ENCODE peak calls at places on chromosomes 3 and 15, in ten cellular contexts. One of them, this sample, is unnamed. For H3K36me3, the result is how much of the 10 kb centered on the place peaks cover.

GRCh38 chr3:118476885-118477618 is 557.6 kb downstream of the IGSF11 start:
- DNase-seq in bronchial epithelial cell: no peak
- DNase-seq in heart left ventricle: no peak
- DNase-seq in K562: no peak
- DNase-seq in OCI-LY7: no peak
- DNase-seq in cardiac muscle cell: no peak
- DNase-seq in PC-3: no peak
- DNase-seq in adrenal gland: no peak
- DNase-seq in vagina: no peak
- DNase-seq in CD8-positive, alpha-beta T cell: no peak
- DNase-seq in this sample: peak

GRCh38 chr3:80592792-80593191 is 825.0 kb upstream of the ROBO1 start:
- DNase-seq in bronchial epithelial cell: no peak
- DNase-seq in heart left ventricle: no peak
- DNase-seq in K562: no peak
- DNase-seq in OCI-LY7: no peak
- DNase-seq in cardiac muscle cell: no peak
- DNase-seq in PC-3: no peak
- DNase-seq in adrenal gland: no peak
- DNase-seq in vagina: no peak
- DNase-seq in CD8-positive, alpha-beta T cell: no peak
- DNase-seq in this sample: no peak

GRCh38 chr3:50605901-50606326 is 5.7 kb downstream of the CISH start:
- DNase-seq in bronchial epithelial cell: peak
- DNase-seq in heart left ventricle: no peak
- DNase-seq in K562: no peak
- DNase-seq in OCI-LY7: no peak
- DNase-seq in cardiac muscle cell: no peak
- DNase-seq in PC-3: no peak
- DNase-seq in adrenal gland: peak
- DNase-seq in vagina: no peak
- DNase-seq in CD8-positive, alpha-beta T cell: no peak
- DNase-seq in this sample: no peak

GRCh38 chr3:141797167-141797773 is 34.1 kb downstream of the GRK7 start:
- DNase-seq in bronchial epithelial cell: no peak
- DNase-seq in heart left ventricle: peak
- DNase-seq in K562: no peak
- DNase-seq in OCI-LY7: no peak
- DNase-seq in cardiac muscle cell: peak
- DNase-seq in PC-3: no peak
- DNase-seq in adrenal gland: peak
- DNase-seq in vagina: no peak
- DNase-seq in CD8-positive, alpha-beta T cell: peak
- DNase-seq in this sample: peak

GRCh38 chr3:69328103-69328755 is 57.7 kb downstream of the FRMD4B start:
- DNase-seq in bronchial epithelial cell: no peak
- DNase-seq in heart left ventricle: no peak
- DNase-seq in K562: no peak
- DNase-seq in OCI-LY7: no peak
- DNase-seq in cardiac muscle cell: no peak
- DNase-seq in PC-3: no peak
- DNase-seq in adrenal gland: no peak
- DNase-seq in vagina: no peak
- DNase-seq in CD8-positive, alpha-beta T cell: no peak
- DNase-seq in this sample: no peak

GRCh38 chr15:64892850-64893403 is 18.8 kb upstream of the ANKDD1A start:
- DNase-seq in bronchial epithelial cell: no peak
- DNase-seq in heart left ventricle: no peak
- DNase-seq in K562: no peak
- DNase-seq in OCI-LY7: no peak
- DNase-seq in cardiac muscle cell: no peak
- DNase-seq in PC-3: no peak
- DNase-seq in adrenal gland: no peak
- DNase-seq in vagina: no peak
- DNase-seq in CD8-positive, alpha-beta T cell: peak
- DNase-seq in this sample: peak

GRCh38 chr3:107988464-107989156 is 102.2 kb downstream of the CD47 start:
- DNase-seq in bronchial epithelial cell: peak
- DNase-seq in heart left ventricle: peak
- DNase-seq in K562: no peak
- DNase-seq in OCI-LY7: no peak
- DNase-seq in cardiac muscle cell: peak
- DNase-seq in PC-3: peak
- DNase-seq in adrenal gland: no peak
- DNase-seq in vagina: no peak
- DNase-seq in CD8-positive, alpha-beta T cell: peak
- DNase-seq in this sample: no peak

GRCh38 chr3:67569324-67569723 is 85.1 kb downstream of the SUCLG2 start:
- DNase-seq in bronchial epithelial cell: no peak
- DNase-seq in heart left ventricle: no peak
- DNase-seq in K562: no peak
- DNase-seq in OCI-LY7: no peak
- DNase-seq in cardiac muscle cell: no peak
- DNase-seq in PC-3: no peak
- DNase-seq in adrenal gland: no peak
- DNase-seq in vagina: no peak
- DNase-seq in CD8-positive, alpha-beta T cell: no peak
- DNase-seq in this sample: no peak

DNA sequence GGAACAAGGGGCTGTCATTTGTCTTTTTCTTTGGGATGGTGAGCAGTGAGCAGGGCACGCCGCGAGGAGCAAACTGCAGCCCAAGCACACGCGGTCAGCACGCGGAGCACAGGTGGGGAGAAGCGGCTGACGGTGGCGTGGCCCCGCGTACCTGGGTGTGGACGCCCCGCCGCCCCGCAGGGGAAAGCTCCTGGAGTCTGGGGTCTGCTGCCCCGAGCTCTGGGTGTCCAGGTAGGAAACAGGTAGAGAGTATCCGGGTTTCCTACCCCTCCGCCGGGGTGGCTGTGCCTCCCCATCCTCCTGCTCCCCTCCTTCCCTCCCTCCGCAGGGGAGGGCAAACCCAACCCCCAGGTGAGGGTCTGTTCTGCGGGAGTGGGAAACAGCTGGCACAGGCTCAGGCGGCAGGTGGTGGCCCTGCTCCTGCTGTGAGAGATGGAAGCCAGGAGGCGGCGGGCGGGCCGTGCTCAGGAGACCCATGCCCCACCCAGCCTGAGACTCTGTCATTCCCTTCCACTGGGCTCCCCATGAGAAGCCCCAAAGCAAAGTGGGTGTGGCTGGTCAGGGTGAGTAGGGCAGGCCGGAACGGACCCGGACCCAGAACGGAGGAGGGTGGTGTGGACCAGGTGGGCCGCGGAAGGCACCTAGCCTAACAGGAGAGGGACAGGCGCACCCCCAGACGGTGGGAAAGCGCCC is 56.9 kb upstream of the CGNL1 start:
- DNase-seq in bronchial epithelial cell: no peak
- DNase-seq in heart left ventricle: peak
- DNase-seq in K562: no peak
- DNase-seq in OCI-LY7: no peak
- DNase-seq in cardiac muscle cell: no peak
- DNase-seq in PC-3: no peak
- DNase-seq in adrenal gland: no peak
- DNase-seq in vagina: no peak
- DNase-seq in CD8-positive, alpha-beta T cell: no peak
- DNase-seq in this sample: no peak
- H3K4me3 ChIP-seq in bronchial epithelial cell: no peak
- H3K4me3 ChIP-seq in heart left ventricle: no peak
- H3K4me3 ChIP-seq in K562: no peak
- H3K4me3 ChIP-seq in OCI-LY7: no peak
- H3K4me3 ChIP-seq in cardiac muscle cell: no peak
- H3K4me3 ChIP-seq in PC-3: no peak
- H3K4me3 ChIP-seq in adrenal gland: no peak
- H3K4me3 ChIP-seq in vagina: no peak
- H3K4me3 ChIP-seq in CD8-positive, alpha-beta T cell: no peak
- H3K4me3 ChIP-seq in this sample: no peak

DNA sequence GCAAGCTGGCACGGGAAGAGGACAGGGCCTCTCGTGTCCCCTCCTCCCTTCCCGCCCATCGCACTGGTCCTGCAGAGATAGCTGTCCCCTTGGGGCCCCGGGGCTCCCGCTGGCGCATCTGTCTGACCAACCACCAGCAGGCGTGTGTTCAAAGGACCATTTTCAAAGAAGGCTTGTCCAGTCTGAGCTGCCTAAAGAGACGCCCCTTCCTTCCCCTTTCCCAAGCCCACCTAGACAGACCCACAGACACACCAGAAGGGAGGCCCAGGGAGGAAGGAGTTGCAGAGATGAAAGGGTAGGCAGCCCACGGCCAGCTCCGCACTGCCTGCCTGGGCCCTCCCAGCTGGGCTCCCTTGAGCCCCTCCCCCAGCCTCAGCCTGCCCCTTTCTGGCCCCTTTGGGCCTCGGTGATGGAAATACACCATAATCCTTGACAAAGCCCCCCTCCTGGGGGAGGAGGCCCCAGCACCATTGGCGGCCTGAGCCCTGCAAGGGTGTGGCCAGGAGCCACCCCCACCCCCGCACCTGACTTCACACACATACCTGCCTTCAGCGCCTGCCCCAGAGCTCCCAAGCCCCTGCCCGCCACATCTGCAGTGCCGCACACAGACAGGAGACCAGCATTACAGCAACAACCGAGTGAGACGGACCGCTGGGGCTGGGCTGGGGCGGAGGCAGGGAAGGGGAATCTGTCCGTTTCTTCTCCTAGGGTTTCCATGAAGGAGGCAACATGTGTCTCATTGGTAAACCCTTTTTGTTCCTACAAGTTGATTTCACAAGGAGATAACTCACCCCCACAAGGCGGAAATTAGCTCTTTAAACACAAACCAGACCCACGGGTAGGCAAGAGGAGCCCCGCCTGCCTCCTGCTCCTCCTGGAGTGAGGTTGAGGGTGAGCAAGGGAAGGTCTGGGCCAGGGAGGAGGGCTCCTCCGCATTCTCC is at the start of gene STRA6:
- DNase-seq in bronchial epithelial cell: peak
- DNase-seq in heart left ventricle: no peak
- DNase-seq in K562: peak
- DNase-seq in OCI-LY7: no peak
- DNase-seq in cardiac muscle cell: peak
- DNase-seq in PC-3: no peak
- DNase-seq in adrenal gland: no peak
- DNase-seq in vagina: no peak
- DNase-seq in CD8-positive, alpha-beta T cell: no peak
- DNase-seq in this sample: no peak
- TF ChIP-seq CTCF in bronchial epithelial cell: peak
- TF ChIP-seq CTCF in heart left ventricle: no peak
- TF ChIP-seq CTCF in K562: peak
- TF ChIP-seq CTCF in OCI-LY7: no peak
- TF ChIP-seq CTCF in cardiac muscle cell: no peak
- TF ChIP-seq CTCF in PC-3: no peak
- TF ChIP-seq CTCF in adrenal gland: no peak
- TF ChIP-seq CTCF in vagina: no peak
- TF ChIP-seq CTCF in CD8-positive, alpha-beta T cell: no peak
- TF ChIP-seq CTCF in this sample: no peak

GRCh38 chr3:112508261-112508660 is 9.0 kb upstream of the BTLA start:
- DNase-seq in bronchial epithelial cell: no peak
- DNase-seq in heart left ventricle: no peak
- DNase-seq in K562: no peak
- DNase-seq in OCI-LY7: no peak
- DNase-seq in cardiac muscle cell: no peak
- DNase-seq in PC-3: no peak
- DNase-seq in adrenal gland: no peak
- DNase-seq in vagina: no peak
- DNase-seq in CD8-positive, alpha-beta T cell: no peak
- DNase-seq in this sample: no peak

GRCh38 chr3:112514527-112515128 is 15.4 kb upstream of the BTLA start:
- DNase-seq in bronchial epithelial cell: no peak
- DNase-seq in heart left ventricle: no peak
- DNase-seq in K562: no peak
- DNase-seq in OCI-LY7: no peak
- DNase-seq in cardiac muscle cell: no peak
- DNase-seq in PC-3: no peak
- DNase-seq in adrenal gland: no peak
- DNase-seq in vagina: no peak
- DNase-seq in CD8-positive, alpha-beta T cell: no peak
- DNase-seq in this sample: peak

GRCh38 chr3:112508860-112509259 is 9.6 kb upstream of the BTLA start:
- DNase-seq in bronchial epithelial cell: no peak
- DNase-seq in heart left ventricle: no peak
- DNase-seq in K562: no peak
- DNase-seq in OCI-LY7: no peak
- DNase-seq in cardiac muscle cell: no peak
- DNase-seq in PC-3: no peak
- DNase-seq in adrenal gland: no peak
- DNase-seq in vagina: no peak
- DNase-seq in CD8-positive, alpha-beta T cell: no peak
- DNase-seq in this sample: no peak

DNA sequence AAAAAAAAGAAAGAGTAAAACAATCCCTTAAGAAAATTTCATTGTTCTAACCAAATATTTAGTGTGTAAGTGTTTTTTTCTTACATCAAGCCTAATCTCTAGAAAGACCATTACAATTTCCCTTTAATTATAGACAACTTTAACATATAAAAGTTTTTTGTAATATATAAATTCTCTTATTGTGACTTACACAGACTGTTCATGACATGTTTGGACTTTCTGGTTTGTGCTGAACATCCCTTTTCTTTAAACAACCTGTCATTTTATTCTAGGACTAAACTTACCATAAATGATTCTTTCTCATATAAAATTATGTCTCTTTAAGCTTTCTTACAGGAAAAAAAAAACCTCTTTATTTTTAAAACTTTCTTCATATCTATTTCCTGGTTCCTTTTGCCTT is 13.0 kb upstream of the BTLA start:
- DNase-seq in bronchial epithelial cell: no peak
- DNase-seq in heart left ventricle: no peak
- DNase-seq in K562: no peak
- DNase-seq in OCI-LY7: peak
- DNase-seq in cardiac muscle cell: no peak
- DNase-seq in PC-3: no peak
- DNase-seq in adrenal gland: no peak
- DNase-seq in vagina: no peak
- DNase-seq in CD8-positive, alpha-beta T cell: no peak
- DNase-seq in this sample: no peak
- H3K36me3 ChIP-seq in bronchial epithelial cell: under half
- H3K36me3 ChIP-seq in heart left ventricle: under half
- H3K36me3 ChIP-seq in K562: under half
- H3K36me3 ChIP-seq in OCI-LY7: under half
- H3K36me3 ChIP-seq in cardiac muscle cell: under half
- H3K36me3 ChIP-seq in PC-3: under half
- H3K36me3 ChIP-seq in adrenal gland: under half
- H3K36me3 ChIP-seq in vagina: under half
- H3K36me3 ChIP-seq in CD8-positive, alpha-beta T cell: under half
- H3K36me3 ChIP-seq in this sample: under half

DNA sequence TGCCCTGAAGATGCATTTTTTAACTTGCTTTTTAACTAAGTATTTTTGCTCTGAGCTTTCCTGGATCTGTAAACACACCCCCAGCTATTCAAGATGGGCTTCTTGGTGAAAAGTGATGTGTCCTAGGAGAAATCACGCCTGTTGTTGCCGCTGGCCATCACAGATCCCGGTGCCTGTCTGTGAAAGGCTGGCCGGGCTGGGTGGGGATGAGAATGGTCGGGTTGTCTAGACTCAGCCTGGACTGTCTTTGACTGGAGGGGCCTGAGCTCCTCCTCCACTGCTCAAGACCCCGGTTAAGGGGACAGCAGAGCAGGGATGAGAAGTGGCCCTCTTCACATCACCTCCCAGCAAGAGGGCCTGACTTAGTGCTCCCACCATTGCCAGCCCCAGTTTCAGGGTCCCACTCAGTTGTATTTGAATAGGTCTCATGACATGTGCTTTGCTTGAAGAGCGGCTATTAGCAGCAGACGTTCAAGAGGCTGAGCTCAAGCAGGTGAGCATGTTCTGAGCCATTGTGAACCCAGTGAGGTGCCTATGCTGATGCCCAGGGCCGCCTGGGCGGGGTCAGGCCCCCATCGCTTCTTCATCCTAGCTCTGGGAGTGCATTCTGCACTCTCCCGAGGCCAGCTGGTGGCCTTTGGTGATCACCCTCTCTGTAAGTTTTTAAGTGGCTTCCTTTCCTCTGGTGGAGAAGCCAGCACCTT is 79.9 kb downstream of the IGF1R start:
- DNase-seq in bronchial epithelial cell: no peak
- DNase-seq in heart left ventricle: no peak
- DNase-seq in K562: no peak
- DNase-seq in OCI-LY7: no peak
- DNase-seq in cardiac muscle cell: no peak
- DNase-seq in PC-3: no peak
- DNase-seq in adrenal gland: no peak
- DNase-seq in vagina: no peak
- DNase-seq in CD8-positive, alpha-beta T cell: no peak
- DNase-seq in this sample: no peak
- H3K4me3 ChIP-seq in bronchial epithelial cell: no peak
- H3K4me3 ChIP-seq in heart left ventricle: peak
- H3K4me3 ChIP-seq in K562: no peak
- H3K4me3 ChIP-seq in OCI-LY7: no peak
- H3K4me3 ChIP-seq in cardiac muscle cell: no peak
- H3K4me3 ChIP-seq in PC-3: no peak
- H3K4me3 ChIP-seq in adrenal gland: no peak
- H3K4me3 ChIP-seq in vagina: no peak
- H3K4me3 ChIP-seq in CD8-positive, alpha-beta T cell: no peak
- H3K4me3 ChIP-seq in this sample: no peak